ENCODE peak calls at places on chromosomes 2 and 18, in nine cellular contexts. A is neural progenitor cell; V is astrocyte of the spinal cord; L is hypothalamus; N is NCI-H146; Q is left lung; G is stimulated activated CD4-positive, alpha-beta T cell treated with anti-CD3 and anti-CD28 coated beads, Interleukin-12 subunit alpha, Interleukin-12 subunit beta, amount 100 ng/mL, for 48 hours; R is NCI-H2227 treated with DMSO at 0.1 percent for 48 hours; H is H9. S is an unnamed sample.

GRCh38 chr2:234178309-234179030 is 128.0 kb downstream of the SPP2 start:
- DNase-seq in L (peak), H (no peak), V (peak), A (peak), N (peak), Q (peak), G (no peak), R (no peak), S (peak)

GRCh38 chr2:102186676-102187190 is at the start of gene IL1RL2:
- DNase-seq in Q (peak), A (no peak), V (no peak), G (no peak), H (no peak), N (no peak), R (no peak), L (no peak), S (no peak)

GRCh38 chr2:86035883-86036789 is 69.5 kb downstream of the POLR1A start:
- DNase-seq in G (peak), L (peak), R (peak), Q (peak), V (peak), H (no peak), A (no peak), N (peak), S (peak)

GRCh38 chr18:6013101-6013790 is 117.9 kb upstream of the TMEM200C start:
- DNase-seq in A (no peak), G (no peak), R (no peak), L (no peak), V (peak), Q (no peak), N (no peak), H (no peak), S (no peak)

GRCh38 chr2:144502356-144502755 is 17.6 kb downstream of the ZEB2 start:
- DNase-seq in N (no peak), Q (no peak), G (no peak), A (peak), L (no peak), H (no peak), V (no peak), R (no peak), S (no peak)

GRCh38 chr2:28627722-28628480 is 123.7 kb upstream of the PPP1CB start:
- DNase-seq in H (no peak), R (no peak), Q (no peak), N (no peak), A (no peak), V (peak), G (no peak), L (no peak), S (no peak)

GRCh38 chr18:9851511-9851910 is 34.3 kb upstream of the TXNDC2 start:
- DNase-seq in A (no peak), V (no peak), H (no peak), L (no peak), N (no peak), G (no peak), Q (no peak), R (no peak), S (no peak)

GRCh38 chr18:11511434-11512095 is 97.8 kb upstream of the SLC35G4 start:
- DNase-seq in R (no peak), V (no peak), G (no peak), N (no peak), Q (no peak), A (no peak), H (no peak), L (no peak), S (no peak)

GRCh38 chr2:219563271-219563928 is 7.9 kb downstream of the OBSL1 start:
- DNase-seq in A (no peak), Q (no peak), L (no peak), G (no peak), N (no peak), V (no peak), H (no peak), R (no peak), S (no peak)

GRCh38 chr2:171309727-171310265 is 124.0 kb downstream of the METTL8 start:
- DNase-seq in A (peak), V (no peak), Q (no peak), N (no peak), R (no peak), H (no peak), G (no peak), L (no peak), S (no peak)

GRCh38 chr2:11319939-11320338 is 24.5 kb downstream of the ROCK2 start:
- DNase-seq in G (no peak), H (no peak), Q (no peak), R (no peak), V (peak), L (no peak), A (no peak), N (no peak), S (peak)

GRCh38 chr2:231717281-231718180 is 9.2 kb downstream of the PTMA start:
- DNase-seq in R (no peak), V (peak), A (no peak), G (peak), L (no peak), N (no peak), Q (no peak), H (peak), S (peak)